ENCODE peak calls at places on chromosome 21, in four cellular contexts. Z is HL-60, U is K562, W is GM12878. L is an unnamed sample.

GRCh38 chr21:15826147-15826780 is 96.5 kb downstream of the USP25 start:
- DNase-seq in W (peak; percentile 11), U (peak; percentile 64), Z (peak; percentile 25), L (no peak)

GRCh38 chr21:35475006-35475405 is 425.9 kb upstream of the RUNX1 start:
- DNase-seq in Z (no peak), U (no peak), W (no peak), L (no peak)

GRCh38 chr21:44508711-44509445 is 31.1 kb downstream of the KRTAP10-1 start:
- DNase-seq in Z (no peak), W (no peak), U (no peak), L (no peak)

GRCh38 chr21:39845581-39846130 is 21.6 kb upstream of the PCP4 start:
- DNase-seq in W (no peak), U (no peak), Z (no peak), L (no peak)

GRCh38 chr21:44992608-44993031 is 52.8 kb downstream of the SLX9 start:
- DNase-seq in Z (no peak), W (no peak), U (no peak), L (no peak)

GRCh38 chr21:17295997-17296396 is 216.8 kb upstream of the CXADR start:
- DNase-seq in W (no peak), Z (no peak), U (no peak), L (no peak)

GRCh38 chr21:25639922-25640670 is 1.0 kb downstream of the JAM2 start:
- DNase-seq in U (no peak), Z (no peak), W (no peak), L (no peak)

GRCh38 chr21:44800971-44801467 is 601 bp downstream of the UBE2G2 start:
- DNase-seq in Z (no peak), U (peak; percentile 70), W (no peak), L (peak; percentile 57)

GRCh38 chr21:31108969-31109368 is 70.7 kb upstream of the KRTAP19-8 start:
- DNase-seq in U (no peak), W (no peak), Z (no peak), L (no peak)
- TF ChIP-seq SPI1 in U (no peak), W (no peak), Z (no peak), L (no peak)

GRCh38 chr21:46229133-46229922 is 754 bp upstream of the LSS start:
- DNase-seq in Z (peak; percentile 62), W (no peak), U (peak; percentile 71), L (peak; percentile 53)
- TF ChIP-seq POLR2AphosphoS5 in Z (peak; percentile 12), W (no peak), U (peak; percentile 67), L (no peak)

GRCh38 chr21:37372127-37372731 is 5.7 kb downstream of the DYRK1A start:
- DNase-seq in Z (no peak), U (peak; percentile 47), W (no peak), L (no peak)

GRCh38 chr21:37369307-37369854 is 2.8 kb downstream of the DYRK1A start:
- DNase-seq in U (peak; percentile 54), W (no peak), Z (no peak), L (no peak)

GRCh38 chr21:37371041-37371397 is 4.4 kb downstream of the DYRK1A start:
- DNase-seq in Z (no peak), W (no peak), U (no peak), L (no peak)

GRCh38 chr21:37368536-37369279 is 2.1 kb downstream of the DYRK1A start:
- DNase-seq in U (peak; percentile 61), W (no peak), Z (no peak), L (no peak)

DNA sequence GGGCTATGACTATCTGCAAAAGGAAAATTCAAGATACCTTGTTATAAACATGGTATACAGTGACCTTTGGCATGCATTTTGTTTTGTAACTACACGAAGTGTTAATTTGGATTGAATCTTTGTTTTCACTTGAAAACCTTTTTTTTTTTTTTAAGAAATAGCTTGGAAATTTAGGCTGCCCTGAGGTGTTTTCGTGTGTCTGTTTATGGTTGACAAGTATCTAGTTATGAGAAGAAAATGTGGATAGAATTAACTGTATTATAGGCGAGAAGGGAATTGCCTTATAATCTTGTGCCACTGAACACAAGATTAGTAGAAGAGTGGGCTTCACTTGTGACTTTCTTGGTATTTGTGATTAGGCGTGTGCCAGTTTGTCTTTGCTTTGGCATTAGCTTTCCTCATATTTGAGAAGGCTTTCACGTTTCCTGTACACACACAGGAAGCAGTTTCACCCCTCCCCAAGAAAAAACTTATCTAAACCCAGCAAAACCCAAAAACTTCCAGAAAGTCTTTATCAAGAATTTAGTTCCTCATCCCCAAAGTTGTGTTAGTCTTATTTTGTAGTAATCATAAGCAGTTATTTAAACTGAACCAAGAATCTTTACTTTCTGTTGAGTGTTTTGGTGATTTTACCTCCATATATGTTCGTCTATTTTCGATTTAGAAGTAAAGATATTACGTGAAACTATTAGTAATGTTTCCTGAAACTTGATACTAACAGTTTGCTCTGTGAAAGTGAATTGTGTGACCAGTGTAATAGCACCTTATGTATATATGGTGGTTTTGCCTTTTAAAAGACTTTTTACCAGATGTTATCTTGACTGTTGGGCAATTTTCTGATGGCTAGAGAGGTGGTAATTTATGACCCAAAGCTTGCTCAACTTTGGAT is 3.8 kb downstream of the DYRK1A start:
- DNase-seq in U (peak; percentile 77), Z (no peak), W (no peak), L (no peak)
- TF ChIP-seq SPI1 in U (no peak), Z (no peak), W (no peak), L (no peak)

GRCh38 chr21:42925114-42925907 is at the start of gene ERVH48-1:
- DNase-seq in Z (no peak), U (peak; percentile 53), W (no peak), L (no peak)
- TF ChIP-seq POLR2AphosphoS5 in Z (no peak), U (no peak), W (no peak), L (no peak)

DNA sequence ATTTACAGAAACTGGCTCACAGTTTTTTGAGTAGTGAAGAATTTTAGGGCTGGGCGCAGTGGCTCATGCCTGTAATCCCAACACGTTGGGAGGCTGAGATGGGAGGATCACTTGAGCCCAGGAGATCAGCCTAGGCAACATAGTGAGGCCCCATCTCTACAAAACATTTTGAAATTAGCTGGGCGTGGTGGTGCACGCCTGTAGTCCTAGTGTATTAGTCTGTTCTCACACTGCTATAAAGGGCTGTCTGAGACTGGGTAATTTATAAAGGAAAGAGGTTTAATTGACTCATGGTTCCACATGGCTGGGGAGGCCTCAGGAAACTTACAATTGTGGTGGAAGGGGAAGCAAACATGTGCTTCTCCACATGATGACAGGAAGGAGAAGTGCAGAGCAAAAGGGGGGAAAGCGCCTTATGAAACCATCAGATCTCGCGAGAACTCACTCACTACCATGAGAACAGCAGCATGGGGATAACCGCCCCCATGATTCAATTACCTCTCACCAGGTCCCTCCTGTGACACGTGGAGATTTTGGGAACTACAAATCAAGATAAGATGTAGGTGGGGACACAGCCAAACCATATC is 24.4 kb upstream of the DYRK1A start:
- DNase-seq in Z (no peak), W (no peak), U (peak; percentile 19), L (no peak)
- TF ChIP-seq SPI1 in Z (no peak), W (no peak), U (no peak), L (no peak)

GRCh38 chr21:41425954-41426655 is at the start of gene MX1:
- DNase-seq in Z (peak; percentile 18), W (peak; percentile 61), U (no peak), L (peak; percentile 85)
- TF ChIP-seq POLR2AphosphoS5 in Z (no peak), W (peak; percentile 99), U (no peak), L (peak; percentile 90)